ENCODE peak calls at places on chromosomes 5 and 9, in seven cellular contexts. One of them, this sample, is unnamed.

GRCh38 chr5:168989731-168990505 is 311.0 kb downstream of the SLIT3 start:
- DNase-seq in breast epithelium: no peak
- DNase-seq in dorsolateral prefrontal cortex: no peak
- DNase-seq in stomach: peak
- DNase-seq in activated CD8-positive, alpha-beta T cell treated with anti-CD3 and anti-CD28 coated beads for 36 hours: no peak
- DNase-seq in psoas muscle: no peak
- DNase-seq in GM12865: peak
- DNase-seq in this sample: no peak

GRCh38 chr9:81565144-81565543 is 124.2 kb downstream of the TLE1 start:
- DNase-seq in activated CD8-positive, alpha-beta T cell treated with anti-CD3 and anti-CD28 coated beads for 36 hours: no peak
- DNase-seq in GM12865: no peak
- DNase-seq in stomach: no peak
- DNase-seq in dorsolateral prefrontal cortex: no peak
- DNase-seq in psoas muscle: no peak
- DNase-seq in breast epithelium: no peak
- DNase-seq in this sample: no peak

GRCh38 chr9:97840521-97840920 is 12.5 kb upstream of the FOXE1 start:
- DNase-seq in stomach: no peak
- DNase-seq in activated CD8-positive, alpha-beta T cell treated with anti-CD3 and anti-CD28 coated beads for 36 hours: no peak
- DNase-seq in dorsolateral prefrontal cortex: no peak
- DNase-seq in GM12865: no peak
- DNase-seq in breast epithelium: no peak
- DNase-seq in psoas muscle: no peak
- DNase-seq in this sample: no peak

GRCh38 chr9:126678989-126679388 is 65.3 kb downstream of the LMX1B start:
- DNase-seq in activated CD8-positive, alpha-beta T cell treated with anti-CD3 and anti-CD28 coated beads for 36 hours: peak
- DNase-seq in dorsolateral prefrontal cortex: no peak
- DNase-seq in psoas muscle: no peak
- DNase-seq in stomach: no peak
- DNase-seq in GM12865: no peak
- DNase-seq in breast epithelium: no peak
- DNase-seq in this sample: no peak

GRCh38 chr9:124800306-124801259 is 23.6 kb downstream of the OLFML2A start:
- DNase-seq in psoas muscle: no peak
- DNase-seq in GM12865: peak
- DNase-seq in stomach: no peak
- DNase-seq in breast epithelium: no peak
- DNase-seq in activated CD8-positive, alpha-beta T cell treated with anti-CD3 and anti-CD28 coated beads for 36 hours: no peak
- DNase-seq in dorsolateral prefrontal cortex: no peak
- DNase-seq in this sample: no peak

GRCh38 chr5:123951204-123951977 is 439.4 kb downstream of the CSNK1G3 start:
- DNase-seq in dorsolateral prefrontal cortex: no peak
- DNase-seq in GM12865: no peak
- DNase-seq in activated CD8-positive, alpha-beta T cell treated with anti-CD3 and anti-CD28 coated beads for 36 hours: no peak
- DNase-seq in stomach: no peak
- DNase-seq in psoas muscle: no peak
- DNase-seq in breast epithelium: no peak
- DNase-seq in this sample: no peak

GRCh38 chr9:123011878-123012528 is 21.5 kb upstream of the GPR21 start:
- DNase-seq in psoas muscle: no peak
- DNase-seq in stomach: no peak
- DNase-seq in GM12865: no peak
- DNase-seq in dorsolateral prefrontal cortex: no peak
- DNase-seq in breast epithelium: no peak
- DNase-seq in activated CD8-positive, alpha-beta T cell treated with anti-CD3 and anti-CD28 coated beads for 36 hours: no peak
- DNase-seq in this sample: no peak

GRCh38 chr5:126718246-126718868 is 58.6 kb upstream of the LMNB1 start:
- DNase-seq in GM12865: no peak
- DNase-seq in activated CD8-positive, alpha-beta T cell treated with anti-CD3 and anti-CD28 coated beads for 36 hours: no peak
- DNase-seq in psoas muscle: no peak
- DNase-seq in breast epithelium: no peak
- DNase-seq in stomach: no peak
- DNase-seq in dorsolateral prefrontal cortex: no peak
- DNase-seq in this sample: no peak

GRCh38 chr5:63127054-63127453 is 548.4 kb downstream of the LRRC70 start:
- DNase-seq in stomach: no peak
- DNase-seq in psoas muscle: no peak
- DNase-seq in activated CD8-positive, alpha-beta T cell treated with anti-CD3 and anti-CD28 coated beads for 36 hours: no peak
- DNase-seq in GM12865: no peak
- DNase-seq in breast epithelium: no peak
- DNase-seq in dorsolateral prefrontal cortex: no peak
- DNase-seq in this sample: no peak

GRCh38 chr5:157020508-157021213 is 38.3 kb downstream of the HAVCR1 start:
- DNase-seq in dorsolateral prefrontal cortex: no peak
- DNase-seq in psoas muscle: no peak
- DNase-seq in stomach: no peak
- DNase-seq in activated CD8-positive, alpha-beta T cell treated with anti-CD3 and anti-CD28 coated beads for 36 hours: no peak
- DNase-seq in breast epithelium: no peak
- DNase-seq in GM12865: peak
- DNase-seq in this sample: no peak

GRCh38 chr5:2621631-2622030 is 129.8 kb downstream of the IRX2 start:
- DNase-seq in stomach: no peak
- DNase-seq in activated CD8-positive, alpha-beta T cell treated with anti-CD3 and anti-CD28 coated beads for 36 hours: no peak
- DNase-seq in GM12865: no peak
- DNase-seq in breast epithelium: no peak
- DNase-seq in psoas muscle: no peak
- DNase-seq in dorsolateral prefrontal cortex: no peak
- DNase-seq in this sample: no peak

GRCh38 chr9:36802171-36802920 is 229.7 kb downstream of the MELK start:
- DNase-seq in breast epithelium: no peak
- DNase-seq in stomach: no peak
- DNase-seq in GM12865: no peak
- DNase-seq in activated CD8-positive, alpha-beta T cell treated with anti-CD3 and anti-CD28 coated beads for 36 hours: no peak
- DNase-seq in psoas muscle: no peak
- DNase-seq in dorsolateral prefrontal cortex: peak
- DNase-seq in this sample: no peak

GRCh38 chr9:37963936-37964739 is 60.2 kb upstream of the SLC25A51 start:
- DNase-seq in breast epithelium: peak
- DNase-seq in stomach: peak
- DNase-seq in activated CD8-positive, alpha-beta T cell treated with anti-CD3 and anti-CD28 coated beads for 36 hours: no peak
- DNase-seq in psoas muscle: peak
- DNase-seq in dorsolateral prefrontal cortex: peak
- DNase-seq in GM12865: no peak
- DNase-seq in this sample: no peak

DNA sequence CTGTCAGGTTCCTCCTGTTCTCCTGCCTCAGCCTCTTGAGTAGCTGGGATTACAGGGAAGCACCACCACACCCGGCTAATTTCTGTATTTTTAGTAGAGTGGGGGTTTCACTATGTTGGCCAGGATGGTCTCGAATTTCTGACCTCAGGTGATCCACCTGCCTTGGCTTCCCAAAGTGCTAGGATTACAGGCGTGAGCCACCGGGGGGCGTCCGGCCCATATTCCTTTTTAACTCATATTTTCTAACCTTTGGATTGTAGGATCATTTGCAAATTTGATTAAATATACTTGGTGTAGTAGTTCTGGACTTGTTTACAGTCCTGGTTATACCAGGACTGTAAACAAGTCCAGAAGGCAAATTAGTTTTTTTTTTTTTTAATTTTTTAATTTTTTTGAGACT is 4.3 kb downstream of the TCERG1 start:
- DNase-seq in breast epithelium: no peak
- DNase-seq in stomach: no peak
- DNase-seq in GM12865: no peak
- DNase-seq in activated CD8-positive, alpha-beta T cell treated with anti-CD3 and anti-CD28 coated beads for 36 hours: no peak
- DNase-seq in dorsolateral prefrontal cortex: no peak
- DNase-seq in psoas muscle: no peak
- DNase-seq in this sample: no peak
- TF ChIP-seq CTCF in breast epithelium: no peak
- TF ChIP-seq CTCF in stomach: no peak
- TF ChIP-seq CTCF in GM12865: peak
- TF ChIP-seq CTCF in activated CD8-positive, alpha-beta T cell treated with anti-CD3 and anti-CD28 coated beads for 36 hours: no peak
- TF ChIP-seq CTCF in dorsolateral prefrontal cortex: no peak
- TF ChIP-seq CTCF in psoas muscle: no peak
- TF ChIP-seq CTCF in this sample: no peak

GRCh38 chr9:6194934-6195333 is 20.7 kb upstream of the IL33 start:
- DNase-seq in psoas muscle: no peak
- DNase-seq in GM12865: peak
- DNase-seq in breast epithelium: no peak
- DNase-seq in stomach: no peak
- DNase-seq in dorsolateral prefrontal cortex: no peak
- DNase-seq in activated CD8-positive, alpha-beta T cell treated with anti-CD3 and anti-CD28 coated beads for 36 hours: peak
- DNase-seq in this sample: no peak
- TF ChIP-seq CTCF in psoas muscle: no peak
- TF ChIP-seq CTCF in GM12865: peak
- TF ChIP-seq CTCF in breast epithelium: no peak
- TF ChIP-seq CTCF in stomach: no peak
- TF ChIP-seq CTCF in dorsolateral prefrontal cortex: no peak
- TF ChIP-seq CTCF in activated CD8-positive, alpha-beta T cell treated with anti-CD3 and anti-CD28 coated beads for 36 hours: no peak
- TF ChIP-seq CTCF in this sample: peak

DNA sequence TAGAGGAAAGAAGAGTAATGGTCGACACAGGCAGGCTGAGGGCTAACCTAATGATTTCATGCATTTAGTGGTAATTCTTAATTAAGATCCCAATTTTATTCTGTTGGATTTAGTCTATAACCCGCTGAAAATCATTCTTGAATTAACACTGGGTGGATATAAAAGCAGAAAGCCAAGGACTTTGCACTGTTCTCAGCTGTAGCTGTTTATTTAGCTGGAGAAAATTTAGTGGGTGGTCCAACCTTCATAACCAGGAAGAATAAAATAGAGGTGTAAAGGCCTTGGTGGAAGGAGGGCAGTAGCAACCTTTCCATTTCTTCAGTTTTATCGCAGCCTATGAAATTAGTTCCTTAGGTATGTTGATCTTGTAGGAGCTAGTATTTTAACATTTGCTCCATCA is 92.3 kb downstream of the GHR start:
- DNase-seq in GM12865: no peak
- DNase-seq in breast epithelium: no peak
- DNase-seq in activated CD8-positive, alpha-beta T cell treated with anti-CD3 and anti-CD28 coated beads for 36 hours: no peak
- DNase-seq in dorsolateral prefrontal cortex: no peak
- DNase-seq in stomach: no peak
- DNase-seq in psoas muscle: no peak
- DNase-seq in this sample: no peak
- TF ChIP-seq CTCF in GM12865: no peak
- TF ChIP-seq CTCF in breast epithelium: no peak
- TF ChIP-seq CTCF in activated CD8-positive, alpha-beta T cell treated with anti-CD3 and anti-CD28 coated beads for 36 hours: no peak
- TF ChIP-seq CTCF in dorsolateral prefrontal cortex: no peak
- TF ChIP-seq CTCF in stomach: no peak
- TF ChIP-seq CTCF in psoas muscle: no peak
- TF ChIP-seq CTCF in this sample: no peak

GRCh38 chr5:104345513-104345823 is 782.9 kb upstream of the NUDT12 start:
- DNase-seq in psoas muscle: no peak
- DNase-seq in dorsolateral prefrontal cortex: no peak
- DNase-seq in breast epithelium: no peak
- DNase-seq in activated CD8-positive, alpha-beta T cell treated with anti-CD3 and anti-CD28 coated beads for 36 hours: no peak
- DNase-seq in GM12865: peak
- DNase-seq in stomach: no peak
- DNase-seq in this sample: no peak

GRCh38 chr5:104352954-104353353 is 790.4 kb upstream of the NUDT12 start:
- DNase-seq in activated CD8-positive, alpha-beta T cell treated with anti-CD3 and anti-CD28 coated beads for 36 hours: no peak
- DNase-seq in psoas muscle: no peak
- DNase-seq in breast epithelium: no peak
- DNase-seq in GM12865: no peak
- DNase-seq in dorsolateral prefrontal cortex: no peak
- DNase-seq in stomach: no peak
- DNase-seq in this sample: no peak

GRCh38 chr5:104344809-104345512 is 782.4 kb upstream of the NUDT12 start:
- DNase-seq in dorsolateral prefrontal cortex: no peak
- DNase-seq in breast epithelium: no peak
- DNase-seq in stomach: no peak
- DNase-seq in activated CD8-positive, alpha-beta T cell treated with anti-CD3 and anti-CD28 coated beads for 36 hours: no peak
- DNase-seq in psoas muscle: no peak
- DNase-seq in GM12865: no peak
- DNase-seq in this sample: no peak

GRCh38 chr5:104347119-104347708 is 784.6 kb upstream of the NUDT12 start:
- DNase-seq in breast epithelium: no peak
- DNase-seq in activated CD8-positive, alpha-beta T cell treated with anti-CD3 and anti-CD28 coated beads for 36 hours: no peak
- DNase-seq in psoas muscle: no peak
- DNase-seq in dorsolateral prefrontal cortex: no peak
- DNase-seq in GM12865: peak
- DNase-seq in stomach: no peak
- DNase-seq in this sample: no peak
- TF ChIP-seq CTCF in breast epithelium: no peak
- TF ChIP-seq CTCF in activated CD8-positive, alpha-beta T cell treated with anti-CD3 and anti-CD28 coated beads for 36 hours: no peak
- TF ChIP-seq CTCF in psoas muscle: peak
- TF ChIP-seq CTCF in dorsolateral prefrontal cortex: no peak
- TF ChIP-seq CTCF in GM12865: peak
- TF ChIP-seq CTCF in stomach: no peak
- TF ChIP-seq CTCF in this sample: peak

GRCh38 chr5:150000261-150000989 is at the start of the genes HMGXB3 and TIGD6:
- DNase-seq in activated CD8-positive, alpha-beta T cell treated with anti-CD3 and anti-CD28 coated beads for 36 hours: peak
- DNase-seq in stomach: peak
- DNase-seq in breast epithelium: peak
- DNase-seq in GM12865: peak
- DNase-seq in dorsolateral prefrontal cortex: peak
- DNase-seq in psoas muscle: peak
- DNase-seq in this sample: peak
- TF ChIP-seq CTCF in activated CD8-positive, alpha-beta T cell treated with anti-CD3 and anti-CD28 coated beads for 36 hours: no peak
- TF ChIP-seq CTCF in stomach: no peak
- TF ChIP-seq CTCF in breast epithelium: no peak
- TF ChIP-seq CTCF in GM12865: no peak
- TF ChIP-seq CTCF in dorsolateral prefrontal cortex: peak
- TF ChIP-seq CTCF in psoas muscle: no peak
- TF ChIP-seq CTCF in this sample: no peak

This sample was measured in mesothelial cell of epicardium.